ENCODE peak calls at places on chromosomes 5 and 9, in six cellular contexts. O, G, S, D, E and V are unnamed samples.

GRCh38 chr9:109143881-109144562 is 23.0 kb downstream of the FRRS1L start:
- DNase-seq in O (no peak), G (no peak), S (no peak), D (no peak), E (peak), V (peak)

GRCh38 chr9:127122176-127123151 is at the start of gene ANGPTL2:
- DNase-seq in O (peak), G (no peak), S (peak), D (no peak), E (no peak), V (no peak)

GRCh38 chr5:151319334-151319733 is 15.8 kb upstream of the SLC36A3 start:
- DNase-seq in O (no peak), G (no peak), S (no peak), D (no peak), E (peak), V (no peak)

GRCh38 chr9:2837915-2838314 is 6.0 kb downstream of the PUM3 start:
- DNase-seq in O (no peak), G (no peak), S (no peak), D (no peak), E (no peak), V (no peak)

GRCh38 chr9:133657120-133657661 is 21.0 kb downstream of the DBH start:
- DNase-seq in O (no peak), G (no peak), S (no peak), D (no peak), E (no peak), V (no peak)

GRCh38 chr9:78131969-78132687 is 100.5 kb upstream of the GNAQ start:
- DNase-seq in O (no peak), G (no peak), S (no peak), D (no peak), E (no peak), V (no peak)

GRCh38 chr9:69570091-69570451 is 102.1 kb downstream of the APBA1 start:
- DNase-seq in O (no peak), G (no peak), S (no peak), D (no peak), E (no peak), V (no peak)

GRCh38 chr5:151665584-151665982 is 21.1 kb downstream of the SPARC start:
- DNase-seq in O (no peak), G (no peak), S (no peak), D (no peak), E (no peak), V (no peak)

GRCh38 chr9:137487454-137488329 is 28.6 kb upstream of the NSMF start:
- DNase-seq in O (no peak), G (no peak), S (no peak), D (no peak), E (no peak), V (no peak)

GRCh38 chr5:1699394-1699793 is 100.2 kb downstream of the MRPL36 start:
- DNase-seq in O (no peak), G (no peak), S (no peak), D (no peak), E (no peak), V (no peak)

GRCh38 chr5:157047898-157048297 is 11.0 kb downstream of the HAVCR1 start:
- DNase-seq in O (no peak), G (no peak), S (no peak), D (no peak), E (no peak), V (no peak)

GRCh38 chr9:123816817-123817472 is 113.0 kb downstream of the DENND1A start:
- DNase-seq in O (no peak), G (no peak), S (no peak), D (no peak), E (peak), V (no peak)

GRCh38 chr9:27460225-27461023 is 63.7 kb upstream of the IFNK start:
- DNase-seq in O (no peak), G (no peak), S (no peak), D (no peak), E (no peak), V (no peak)

GRCh38 chr5:152676177-152676576 is 271.1 kb upstream of the NMUR2 start:
- DNase-seq in O (no peak), G (no peak), S (no peak), D (no peak), E (no peak), V (no peak)

GRCh38 chr9:82934949-82935348 is 128.0 kb downstream of the RASEF start:
- DNase-seq in O (no peak), G (no peak), S (no peak), D (no peak), E (peak), V (peak)

GRCh38 chr5:139647406-139648204 is 544 bp upstream of the CXXC5 start:
- DNase-seq in O (peak), G (no peak), S (no peak), D (no peak), E (no peak), V (no peak)

GRCh38 chr5:76607353-76607871 is 15.8 kb downstream of the F2RL2 start:
- DNase-seq in O (no peak), G (no peak), S (no peak), D (no peak), E (no peak), V (no peak)

GRCh38 chr5:10434392-10434791 is 7.3 kb upstream of the ROPN1L start:
- DNase-seq in O (no peak), G (no peak), S (no peak), D (no peak), E (no peak), V (no peak)

GRCh38 chr5:59065551-59065950 is 482.7 kb downstream of the RAB3C start:
- DNase-seq in O (no peak), G (no peak), S (no peak), D (no peak), E (no peak), V (no peak)

GRCh38 chr9:79583957-79584654 is 12.3 kb downstream of the TLE4 start:
- DNase-seq in O (no peak), G (no peak), S (no peak), D (no peak), E (no peak), V (no peak)

GRCh38 chr5:114146398-114146797 is 215.5 kb upstream of the KCNN2 start:
- DNase-seq in O (no peak), G (no peak), S (no peak), D (no peak), E (no peak), V (no peak)

GRCh38 chr5:126998201-126998631 is 32.1 kb downstream of the MARCHF3 start:
- DNase-seq in O (no peak), G (no peak), S (no peak), D (no peak), E (no peak), V (no peak)

GRCh38 chr9:5269249-5269715 is 35.2 kb downstream of the RLN2 start:
- DNase-seq in O (no peak), G (no peak), S (no peak), D (no peak), E (peak), V (peak)

GRCh38 chr9:35510745-35511428 is 21.0 kb downstream of the RUSC2 start:
- DNase-seq in O (peak), G (no peak), S (peak), D (no peak), E (no peak), V (peak)

GRCh38 chr9:111657051-111657450 is 4.4 kb upstream of the GNG10 start:
- DNase-seq in O (no peak), G (no peak), S (no peak), D (no peak), E (no peak), V (no peak)

GRCh38 chr5:91223886-91224285 is 159.2 kb downstream of the ARRDC3 start:
- DNase-seq in O (no peak), G (no peak), S (no peak), D (no peak), E (no peak), V (no peak)

GRCh38 chr5:3251784-3252183 is 343.8 kb upstream of the IRX1 start:
- DNase-seq in O (no peak), G (no peak), S (no peak), D (no peak), E (no peak), V (no peak)

GRCh38 chr5:82272957-82273356 is 5.2 kb downstream of the RPS23 start:
- DNase-seq in O (no peak), G (no peak), S (no peak), D (no peak), E (no peak), V (no peak)

GRCh38 chr5:113909782-113910181 is 396.3 kb downstream of the YTHDC2 start:
- DNase-seq in O (no peak), G (no peak), S (no peak), D (no peak), E (no peak), V (no peak)

GRCh38 chr5:126368239-126368812 is 54.9 kb upstream of the GRAMD2B start:
- DNase-seq in O (no peak), G (no peak), S (peak), D (no peak), E (peak), V (peak)

GRCh38 chr5:168298949-168299348 is 7.5 kb downstream of the WWC1 start:
- DNase-seq in O (no peak), G (no peak), S (no peak), D (no peak), E (no peak), V (no peak)

GRCh38 chr9:91682806-91683205 is 259.2 kb upstream of the NFIL3 start:
- DNase-seq in O (no peak), G (no peak), S (no peak), D (no peak), E (no peak), V (no peak)

GRCh38 chr9:72635197-72635596 is 113.8 kb downstream of the TMC1 start:
- DNase-seq in O (no peak), G (no peak), S (no peak), D (no peak), E (peak), V (no peak)